ENCODE peak calls at places on chromosomes 11 and 22, in nine cellular contexts. U, O, T, K, R, E, J, H and L are unnamed samples.

GRCh38 chr11:68974421-68975194 is 6.2 kb downstream of the MRGPRD start:
- DNase-seq in U (peak), O (no peak), T (peak), K (no peak), R (peak), E (peak), J (peak), H (no peak), L (no peak)

GRCh38 chr22:30038219-30038618 is 42.0 kb upstream of the HORMAD2 start:
- DNase-seq in U (peak), O (peak), T (no peak), K (no peak), R (peak), E (no peak), J (no peak), H (no peak), L (no peak)

GRCh38 chr11:118853693-118854092 is 30.0 kb upstream of the CXCR5 start:
- DNase-seq in U (no peak), O (no peak), T (no peak), K (no peak), R (no peak), E (no peak), J (no peak), H (no peak), L (no peak)

GRCh38 chr11:102577723-102578122 is 47.2 kb upstream of the MMP7 start:
- DNase-seq in U (no peak), O (no peak), T (no peak), K (no peak), R (no peak), E (no peak), J (no peak), H (no peak), L (no peak)

GRCh38 chr22:39212721-39213376 is 31.9 kb downstream of the PDGFB start:
- DNase-seq in U (peak), O (peak), T (peak), K (no peak), R (peak), E (no peak), J (no peak), H (no peak), L (no peak)

GRCh38 chr22:45771711-45772110 is 100.1 kb downstream of the ATXN10 start:
- DNase-seq in U (no peak), O (no peak), T (no peak), K (no peak), R (no peak), E (no peak), J (no peak), H (no peak), L (no peak)

GRCh38 chr11:63906585-63906984 is 10.4 kb downstream of the RCOR2 start:
- DNase-seq in U (peak), O (no peak), T (peak), K (no peak), R (peak), E (peak), J (peak), H (no peak), L (no peak)

GRCh38 chr11:125514336-125515101 is 18.5 kb upstream of the FEZ1 start:
- DNase-seq in U (peak), O (peak), T (peak), K (no peak), R (peak), E (no peak), J (peak), H (no peak), L (no peak)

GRCh38 chr11:61639816-61640443 is 40.3 kb upstream of the DAGLA start:
- DNase-seq in U (peak), O (no peak), T (no peak), K (no peak), R (peak), E (no peak), J (no peak), H (no peak), L (no peak)

GRCh38 chr22:36808611-36809344 is 8.1 kb downstream of the PVALB start:
- DNase-seq in U (no peak), O (no peak), T (no peak), K (no peak), R (no peak), E (no peak), J (no peak), H (peak), L (peak)

GRCh38 chr11:94120946-94121345 is 7.7 kb upstream of the PANX1 start:
- DNase-seq in U (peak), O (no peak), T (no peak), K (no peak), R (peak), E (no peak), J (no peak), H (no peak), L (no peak)

GRCh38 chr22:12601870-12602779 is 2925.9 kb upstream of the OR11H1 start:
- DNase-seq in U (no peak), O (no peak), T (no peak), K (peak), R (no peak), E (no peak), J (no peak), H (no peak), L (no peak)

GRCh38 chr11:64971421-64972233 is at the start of gene MAJIN:
- DNase-seq in U (peak), O (no peak), T (no peak), K (peak), R (peak), E (peak), J (no peak), H (no peak), L (peak)

GRCh38 chr11:71236836-71237475 is 15.4 kb downstream of the SHANK2 start:
- DNase-seq in U (no peak), O (no peak), T (no peak), K (no peak), R (no peak), E (no peak), J (no peak), H (no peak), L (no peak)

GRCh38 chr11:19633276-19633675 is 79.4 kb upstream of the NAV2 start:
- DNase-seq in U (no peak), O (peak), T (no peak), K (peak), R (peak), E (no peak), J (no peak), H (peak), L (no peak)

GRCh38 chr11:27357250-27357649 is 5.8 kb downstream of the CCDC34 start:
- DNase-seq in U (no peak), O (no peak), T (no peak), K (no peak), R (no peak), E (no peak), J (no peak), H (peak), L (peak)

GRCh38 chr11:65102142-65103095 is 6.4 kb downstream of the VPS51 start:
- DNase-seq in U (peak), O (peak), T (no peak), K (no peak), R (peak), E (no peak), J (no peak), H (peak), L (peak)

GRCh38 chr22:47277511-47277910 is 515.1 kb downstream of the TBC1D22A start:
- DNase-seq in U (no peak), O (no peak), T (no peak), K (no peak), R (no peak), E (no peak), J (no peak), H (no peak), L (no peak)

GRCh38 chr11:110921742-110922200 is 209.5 kb upstream of the ARHGAP20 start:
- DNase-seq in U (peak), O (peak), T (no peak), K (no peak), R (peak), E (peak), J (no peak), H (no peak), L (no peak)

GRCh38 chr11:7020183-7020917 is at the start of the genes NLRP14 and ZNF214:
- DNase-seq in U (peak), O (peak), T (no peak), K (peak), R (peak), E (peak), J (no peak), H (no peak), L (peak)

GRCh38 chr22:29706493-29706892 is 13.3 kb upstream of the CABP7 start:
- DNase-seq in U (no peak), O (no peak), T (no peak), K (no peak), R (no peak), E (peak), J (no peak), H (peak), L (no peak)

GRCh38 chr22:50140615-50141014 is 29.9 kb upstream of the PANX2 start:
- DNase-seq in U (no peak), O (no peak), T (peak), K (no peak), R (no peak), E (no peak), J (no peak), H (no peak), L (no peak)

GRCh38 chr11:47997063-47998053 is 17.0 kb downstream of the PTPRJ start:
- DNase-seq in U (no peak), O (no peak), T (no peak), K (no peak), R (no peak), E (no peak), J (no peak), H (peak), L (no peak)

GRCh38 chr22:27107824-27108223 is 450.4 kb downstream of the MIAT start:
- DNase-seq in U (peak), O (peak), T (peak), K (peak), R (peak), E (no peak), J (no peak), H (peak), L (peak)

GRCh38 chr11:11772865-11773515 is 68.8 kb upstream of the USP47 start:
- DNase-seq in U (no peak), O (no peak), T (no peak), K (no peak), R (no peak), E (no peak), J (no peak), H (no peak), L (no peak)

GRCh38 chr11:61917357-61918109 is at the start of gene RAB3IL1:
- DNase-seq in U (peak), O (peak), T (no peak), K (peak), R (peak), E (peak), J (no peak), H (no peak), L (no peak)

GRCh38 chr11:47916361-47916841 is 64.0 kb upstream of the PTPRJ start:
- DNase-seq in U (no peak), O (no peak), T (no peak), K (peak), R (no peak), E (no peak), J (no peak), H (no peak), L (no peak)

GRCh38 chr11:61950035-61950547 is at the start of gene BEST1:
- DNase-seq in U (no peak), O (no peak), T (no peak), K (no peak), R (no peak), E (no peak), J (no peak), H (no peak), L (no peak)

GRCh38 chr11:118912742-118913410 is 12.8 kb downstream of the BCL9L start:
- DNase-seq in U (peak), O (peak), T (peak), K (no peak), R (no peak), E (no peak), J (no peak), H (no peak), L (no peak)

GRCh38 chr22:19870153-19871022 is 15.7 kb upstream of the GNB1L start:
- DNase-seq in U (no peak), O (no peak), T (no peak), K (peak), R (no peak), E (no peak), J (no peak), H (no peak), L (no peak)

GRCh38 chr22:44403166-44403565 is 90.4 kb upstream of the SHISAL1 start:
- DNase-seq in U (no peak), O (no peak), T (no peak), K (no peak), R (no peak), E (no peak), J (no peak), H (no peak), L (no peak)

GRCh38 chr11:28666632-28667031 is 558.4 kb downstream of the METTL15 start:
- DNase-seq in U (peak), O (no peak), T (no peak), K (no peak), R (no peak), E (no peak), J (no peak), H (no peak), L (no peak)

GRCh38 chr22:47154621-47155081 is 392.2 kb downstream of the TBC1D22A start:
- DNase-seq in U (peak), O (peak), T (no peak), K (peak), R (peak), E (no peak), J (no peak), H (no peak), L (no peak)

GRCh38 chr22:17540481-17540880 is 22.8 kb upstream of the SLC25A18 start:
- DNase-seq in U (no peak), O (no peak), T (no peak), K (no peak), R (no peak), E (peak), J (no peak), H (no peak), L (no peak)

GRCh38 chr11:133692371-133692770 is 152.9 kb downstream of the SPATA19 start:
- DNase-seq in U (no peak), O (no peak), T (no peak), K (no peak), R (no peak), E (no peak), J (no peak), H (no peak), L (no peak)

GRCh38 chr11:69013009-69013951 is at the start of gene MRGPRF:
- DNase-seq in U (peak), O (peak), T (peak), K (peak), R (peak), E (peak), J (no peak), H (peak), L (no peak)

GRCh38 chr11:113161671-113162589 is 152.5 kb upstream of the TTC12 start:
- DNase-seq in U (no peak), O (peak), T (no peak), K (no peak), R (no peak), E (no peak), J (no peak), H (peak), L (peak)

GRCh38 chr11:34492806-34493414 is 20.7 kb downstream of the ELF5 start:
- DNase-seq in U (peak), O (peak), T (peak), K (no peak), R (peak), E (peak), J (peak), H (peak), L (peak)

GRCh38 chr22:45263790-45264269 is 20.9 kb upstream of the UPK3A start:
- DNase-seq in U (peak), O (peak), T (peak), K (peak), R (peak), E (peak), J (no peak), H (no peak), L (no peak)

GRCh38 chr11:95296165-95296564 is 65.2 kb upstream of the SESN3 start:
- DNase-seq in U (no peak), O (no peak), T (peak), K (no peak), R (no peak), E (no peak), J (no peak), H (peak), L (peak)